ENCODE peak calls at places on chromosome 5, in eight cellular contexts. F is activated CD4-positive, alpha-beta T cell treated with anti-CD3 and anti-CD28 coated beads, Interleukin-2, amount 50 U/mL, for 24 hours; V is ovary; G is RCC 7860; B is A172; S is CD8-positive, alpha-beta T cell; W is HT1080; J is AG10803. H is an unnamed sample.

GRCh38 chr5:56123531-56124243 is 109.4 kb downstream of the ANKRD55 start:
- DNase-seq in F (no peak), V (peak), G (peak), B (peak), S (no peak), W (peak), J (peak), H (peak)

GRCh38 chr5:95731571-95732554 is 727 bp downstream of the RHOBTB3 start:
- DNase-seq in F (no peak), V (peak), G (peak), B (peak), S (peak), W (peak), J (peak), H (peak)

GRCh38 chr5:176870110-176870591 is 29.0 kb downstream of the HK3 start:
- DNase-seq in F (no peak), V (no peak), G (peak), B (peak), S (no peak), W (peak), J (peak), H (peak)

GRCh38 chr5:168991311-168991710 is 309.6 kb downstream of the SLIT3 start:
- DNase-seq in F (no peak), V (no peak), G (no peak), B (no peak), S (no peak), W (no peak), J (no peak), H (no peak)

GRCh38 chr5:143401846-143402463 is 1.5 kb downstream of the NR3C1 start:
- DNase-seq in F (no peak), V (no peak), G (no peak), B (no peak), S (no peak), W (no peak), J (no peak), H (no peak)

GRCh38 chr5:74035521-74035937 is 409.5 kb downstream of the ARHGEF28 start:
- DNase-seq in F (no peak), V (peak), G (peak), B (peak), S (no peak), W (peak), J (peak), H (peak)

GRCh38 chr5:150196514-150196913 is 6.7 kb downstream of the SLC6A7 start:
- DNase-seq in F (no peak), V (no peak), G (no peak), B (no peak), S (no peak), W (no peak), J (no peak), H (no peak)

GRCh38 chr5:96876292-96876850 is at the start of gene ERAP2:
- DNase-seq in F (no peak), V (no peak), G (peak), B (peak), S (no peak), W (peak), J (peak), H (no peak)

GRCh38 chr5:923473-923873 is 30.8 kb downstream of the TRIP13 start:
- DNase-seq in F (peak), V (peak), G (peak), B (peak), S (peak), W (peak), J (peak), H (peak)

GRCh38 chr5:157059093-157059539 is at the start of gene HAVCR1:
- DNase-seq in F (no peak), V (no peak), G (peak), B (no peak), S (no peak), W (no peak), J (no peak), H (no peak)

GRCh38 chr5:172630961-172631360 is 10.1 kb upstream of the NEURL1B start:
- DNase-seq in F (no peak), V (no peak), G (no peak), B (no peak), S (no peak), W (no peak), J (no peak), H (peak)

GRCh38 chr5:39473156-39473779 is 48.5 kb upstream of the DAB2 start:
- DNase-seq in F (no peak), V (no peak), G (no peak), B (no peak), S (no peak), W (no peak), J (peak), H (no peak)

GRCh38 chr5:67092447-67093023 is 104.1 kb downstream of the CD180 start:
- DNase-seq in F (no peak), V (no peak), G (no peak), B (no peak), S (no peak), W (no peak), J (no peak), H (no peak)

GRCh38 chr5:72412283-72413055 is 92.3 kb downstream of the PTCD2 start:
- DNase-seq in F (no peak), V (no peak), G (no peak), B (peak), S (no peak), W (peak), J (peak), H (no peak)

GRCh38 chr5:130425405-130425804 is 521.1 kb downstream of the CHSY3 start:
- DNase-seq in F (no peak), V (no peak), G (no peak), B (no peak), S (no peak), W (no peak), J (no peak), H (no peak)

GRCh38 chr5:150277043-150277442 is 12.5 kb downstream of the CAMK2A start:
- DNase-seq in F (no peak), V (no peak), G (no peak), B (no peak), S (no peak), W (no peak), J (no peak), H (no peak)

GRCh38 chr5:158163836-158164572 is 305.1 kb upstream of the CLINT1 start:
- DNase-seq in F (no peak), V (no peak), G (no peak), B (no peak), S (no peak), W (no peak), J (peak), H (no peak)

GRCh38 chr5:93582677-93583524 is at the start of gene NR2F1:
- DNase-seq in F (no peak), V (peak), G (peak), B (peak), S (no peak), W (peak), J (peak), H (peak)

GRCh38 chr5:91487420-91487819 is 104.3 kb upstream of the ARRDC3 start:
- DNase-seq in F (no peak), V (no peak), G (no peak), B (no peak), S (no peak), W (no peak), J (no peak), H (peak)

GRCh38 chr5:23840083-23840482 is 332.7 kb downstream of the PRDM9 start:
- DNase-seq in F (no peak), V (no peak), G (no peak), B (peak), S (no peak), W (no peak), J (no peak), H (no peak)

GRCh38 chr5:127400946-127401670 is 110.5 kb downstream of the MEGF10 start:
- DNase-seq in F (no peak), V (no peak), G (no peak), B (no peak), S (no peak), W (no peak), J (no peak), H (no peak)

GRCh38 chr5:160685219-160685618 is 166.8 kb downstream of the ATP10B start:
- DNase-seq in F (no peak), V (no peak), G (no peak), B (no peak), S (no peak), W (no peak), J (no peak), H (peak)

GRCh38 chr5:98679963-98680362 is 93.5 kb upstream of the RGMB start:
- DNase-seq in F (no peak), V (no peak), G (peak), B (no peak), S (no peak), W (peak), J (no peak), H (no peak)